ENCODE peak calls at places on chromosomes 4 and X, in seven cellular contexts. F is upper lobe of left lung, P is kidney, I is tibial nerve, Z is OCI-LY7, V is breast epithelium, E is pancreas. D is an unnamed sample.

GRCh38 chrX:54481751-54482150 is 14.3 kb downstream of the FGD1 start:
- DNase-seq in F (no peak), P (no peak), I (no peak), Z (peak), V (no peak), E (no peak), D (no peak)

GRCh38 chrX:72366746-72367145 is 61.0 kb upstream of the CITED1 start:
- DNase-seq in F (no peak), P (no peak), I (no peak), Z (no peak), V (no peak), E (no peak), D (no peak)

GRCh38 chr4:177375971-177376370 is 66.3 kb downstream of the AGA start:
- DNase-seq in F (no peak), P (no peak), I (no peak), Z (no peak), V (no peak), E (no peak), D (no peak)

GRCh38 chr4:110275871-110276270 is 77.5 kb upstream of the ELOVL6 start:
- DNase-seq in F (no peak), P (no peak), I (no peak), Z (no peak), V (no peak), E (no peak), D (no peak)

GRCh38 chr4:13966241-13967195 is 339.0 kb upstream of the BOD1L1 start:
- DNase-seq in F (no peak), P (no peak), I (no peak), Z (no peak), V (no peak), E (no peak), D (no peak)

GRCh38 chr4:40998680-40999358 is 215.5 kb downstream of the APBB2 start:
- DNase-seq in F (no peak), P (no peak), I (no peak), Z (peak), V (no peak), E (no peak), D (peak)

GRCh38 chrX:51802917-51803688 is 59.9 kb downstream of the GSPT2 start:
- DNase-seq in F (peak), P (no peak), I (no peak), Z (peak), V (no peak), E (no peak), D (peak)

GRCh38 chr4:87026795-87027495 is 92.1 kb downstream of the AFF1 start:
- DNase-seq in F (peak), P (no peak), I (no peak), Z (peak), V (no peak), E (no peak), D (no peak)

GRCh38 chr4:13700196-13701140 is 72.9 kb upstream of the BOD1L1 start:
- DNase-seq in F (no peak), P (no peak), I (no peak), Z (no peak), V (no peak), E (no peak), D (no peak)

GRCh38 chrX:131046596-131046995 is 11.6 kb upstream of the ARHGAP36 start:
- DNase-seq in F (no peak), P (no peak), I (no peak), Z (no peak), V (no peak), E (no peak), D (no peak)

GRCh38 chrX:71619193-71619592 is 882 bp upstream of the CXCR3 start:
- DNase-seq in F (no peak), P (no peak), I (no peak), Z (no peak), V (no peak), E (no peak), D (no peak)

GRCh38 chr4:15651682-15652081 is 3.5 kb downstream of the FBXL5 start:
- DNase-seq in F (no peak), P (no peak), I (no peak), Z (no peak), V (no peak), E (no peak), D (no peak)

GRCh38 chr4:149120331-149121014 is 678.3 kb upstream of the NR3C2 start:
- DNase-seq in F (no peak), P (no peak), I (no peak), Z (no peak), V (no peak), E (no peak), D (no peak)

GRCh38 chrX:68746988-68747387 is 81.8 kb upstream of the EFNB1 start:
- DNase-seq in F (peak), P (no peak), I (no peak), Z (no peak), V (no peak), E (no peak), D (no peak)

GRCh38 chrX:154329284-154329683 is 33.7 kb downstream of the TKTL1 start:
- DNase-seq in F (no peak), P (no peak), I (no peak), Z (no peak), V (no peak), E (no peak), D (no peak)

GRCh38 chrX:10545882-10546281 is 74.5 kb downstream of the MID1 start:
- DNase-seq in F (no peak), P (no peak), I (no peak), Z (no peak), V (no peak), E (no peak), D (no peak)

GRCh38 chrX:56557376-56557929 is 6.0 kb upstream of the UBQLN2 start:
- DNase-seq in F (no peak), P (no peak), I (no peak), Z (no peak), V (no peak), E (no peak), D (no peak)

GRCh38 chr4:6923507-6923906 is 13.9 kb downstream of the TBC1D14 start:
- DNase-seq in F (no peak), P (no peak), I (no peak), Z (no peak), V (no peak), E (no peak), D (no peak)

GRCh38 chr4:526189-526909 is 27.3 kb downstream of the PIGG start:
- DNase-seq in F (no peak), P (no peak), I (no peak), Z (no peak), V (no peak), E (no peak), D (no peak)

GRCh38 chr4:110268352-110268751 is 69.9 kb upstream of the ELOVL6 start:
- DNase-seq in F (no peak), P (no peak), I (no peak), Z (no peak), V (no peak), E (no peak), D (no peak)

GRCh38 chrX:19836337-19836736 is 51.1 kb downstream of the SH3KBP1 start:
- DNase-seq in F (no peak), P (no peak), I (no peak), Z (no peak), V (no peak), E (no peak), D (no peak)

DNA sequence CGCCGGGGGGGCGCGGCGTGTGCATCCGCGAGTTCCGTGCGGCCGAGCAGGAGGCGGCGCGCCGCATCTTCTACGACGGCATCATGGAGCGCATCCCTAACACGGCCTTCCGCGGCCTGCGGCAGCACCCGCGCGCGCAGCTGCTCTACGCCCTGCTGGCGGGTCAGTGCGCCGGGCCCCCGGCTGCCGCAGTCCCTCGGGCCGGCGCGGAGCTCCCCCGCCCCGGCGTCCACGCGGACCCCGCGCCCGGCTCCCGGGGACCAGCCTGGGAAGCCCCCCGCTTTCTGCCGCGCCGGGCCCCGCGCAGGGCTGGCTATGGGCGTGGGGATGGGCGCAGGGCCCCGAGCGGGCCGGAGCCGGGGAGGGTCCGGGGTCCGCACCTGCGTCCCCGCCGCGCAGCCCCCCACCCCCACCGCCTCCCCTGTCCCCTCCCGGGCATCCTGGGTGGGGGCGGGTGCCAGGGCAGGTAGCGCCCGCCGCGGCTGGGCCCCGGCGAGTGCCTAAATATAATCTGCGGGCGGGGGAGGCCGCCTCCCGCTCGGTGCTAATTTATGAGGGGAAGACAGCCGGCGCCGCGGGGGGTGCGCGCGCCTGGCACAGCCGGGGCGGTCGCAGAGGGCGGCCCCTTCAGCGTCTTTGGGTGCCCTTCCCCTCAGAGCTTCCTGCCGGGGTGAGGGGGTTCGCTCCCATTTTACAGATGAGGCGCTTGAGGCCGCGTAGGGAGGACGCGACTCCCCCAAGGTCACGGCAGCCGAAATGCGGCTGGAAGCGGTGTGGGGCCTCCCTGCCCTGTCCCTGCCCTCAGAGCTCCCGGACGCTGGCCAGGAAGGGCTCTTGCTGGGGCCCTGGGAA is 825 bp downstream of the NAT8L start:
- DNase-seq in F (no peak), P (peak), I (no peak), Z (no peak), V (no peak), E (peak), D (no peak)
- H3K4me3 ChIP-seq in F (peak), P (no peak), I (peak), Z (no peak), V (no peak), E (no peak), D (peak)

DNA sequence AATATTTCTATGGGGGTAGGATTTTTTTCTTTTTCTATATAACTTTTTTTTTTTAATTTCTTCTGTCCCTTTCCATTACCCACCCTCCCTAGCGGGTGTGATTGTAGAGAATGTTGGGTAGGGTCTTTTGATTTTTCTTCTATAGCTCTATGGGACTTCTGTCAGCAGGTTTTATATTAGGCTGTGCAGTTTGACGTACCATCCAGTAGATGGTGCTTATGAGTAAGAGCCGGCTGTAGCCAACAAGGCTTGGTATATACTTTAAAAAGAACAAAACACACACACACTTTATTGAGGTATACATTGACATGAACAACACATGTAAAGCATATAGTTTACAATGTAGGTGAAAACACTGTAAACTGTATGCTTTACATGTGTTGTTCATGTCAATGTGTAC is 247.9 kb upstream of the POF1B start:
- DNase-seq in F (no peak), P (no peak), I (no peak), Z (peak), V (no peak), E (no peak), D (no peak)
- TF ChIP-seq CTCF in F (no peak), P (no peak), I (no peak), Z (peak), V (no peak), E (no peak), D (peak)

GRCh38 chr4:123356914-123357313 is 39.7 kb upstream of the SPRY1 start:
- DNase-seq in F (no peak), P (no peak), I (no peak), Z (no peak), V (no peak), E (no peak), D (no peak)
- H3K4me3 ChIP-seq in F (no peak), P (no peak), I (no peak), Z (no peak), V (no peak), E (no peak), D (no peak)

DNA sequence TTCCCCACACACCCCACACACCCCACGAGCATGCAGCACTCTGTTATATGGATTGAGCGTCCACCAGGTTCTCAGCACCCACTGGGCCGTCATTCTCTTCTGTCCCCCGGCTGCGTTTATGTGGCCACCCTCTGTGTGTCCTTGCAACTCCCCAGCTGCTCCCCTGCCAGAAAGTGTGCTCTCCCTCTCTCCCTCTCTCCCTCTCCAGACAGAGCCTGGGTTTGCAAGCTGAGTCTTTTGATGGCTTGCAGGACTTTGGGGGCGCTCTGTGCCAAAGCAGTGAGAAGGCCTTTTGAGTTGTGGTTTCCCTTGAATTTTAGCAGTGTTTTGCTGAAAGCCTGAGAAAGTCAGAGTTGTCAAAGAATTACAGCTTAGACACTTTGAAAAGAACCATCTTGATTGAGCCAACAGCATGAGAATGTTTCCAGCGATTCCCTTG is 173.5 kb downstream of the DCLK2 start:
- DNase-seq in F (no peak), P (peak), I (no peak), Z (no peak), V (no peak), E (no peak), D (no peak)
- TF ChIP-seq CTCF in F (no peak), P (no peak), I (no peak), Z (no peak), V (no peak), E (no peak), D (no peak)

GRCh38 chrX:96372313-96373046 is 312.2 kb upstream of the DIAPH2 start:
- DNase-seq in F (no peak), P (no peak), I (no peak), Z (peak), V (no peak), E (no peak), D (peak)
- H3K4me3 ChIP-seq in F (no peak), P (no peak), I (no peak), Z (no peak), V (no peak), E (no peak), D (no peak)

GRCh38 chr4:154416183-154416543 is 75.4 kb downstream of the DCHS2 start:
- DNase-seq in F (no peak), P (no peak), I (no peak), Z (peak), V (no peak), E (no peak), D (no peak)
- TF ChIP-seq CTCF in F (no peak), P (no peak), I (no peak), Z (peak), V (no peak), E (no peak), D (peak)

GRCh38 chrX:125713633-125714032 is 394.0 kb downstream of the TEX13C start:
- DNase-seq in F (no peak), P (no peak), I (no peak), Z (no peak), V (no peak), E (no peak), D (no peak)
- H3K4me3 ChIP-seq in F (no peak), P (no peak), I (no peak), Z (no peak), V (no peak), E (no peak), D (no peak)

DNA sequence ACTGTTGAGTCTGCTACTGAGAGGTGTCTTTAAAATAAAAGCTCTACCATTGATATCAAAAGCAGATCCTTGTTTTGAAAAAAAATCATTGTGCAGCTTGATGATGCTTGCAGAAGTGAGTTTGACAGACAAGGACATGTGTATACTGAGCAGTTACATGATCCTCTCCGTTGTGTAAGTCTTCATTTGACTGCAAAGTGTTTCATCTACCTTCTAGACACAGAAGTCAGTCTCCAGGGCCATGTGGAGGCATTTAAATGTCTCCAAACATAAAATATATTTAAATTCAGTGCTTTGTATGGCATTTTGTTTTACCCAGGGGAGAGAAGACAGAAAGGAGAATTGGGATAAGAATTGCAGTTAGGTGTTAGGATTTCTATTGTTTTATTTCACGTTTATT is 107.8 kb upstream of the MYOZ2 start:
- DNase-seq in F (no peak), P (no peak), I (no peak), Z (no peak), V (no peak), E (no peak), D (no peak)
- TF ChIP-seq CTCF in F (no peak), P (no peak), I (no peak), Z (no peak), V (no peak), E (no peak), D (no peak)

GRCh38 chr4:26576171-26576829 is 7.6 kb upstream of the TBC1D19 start:
- DNase-seq in F (no peak), P (no peak), I (no peak), Z (no peak), V (no peak), E (no peak), D (no peak)
- H3K4me3 ChIP-seq in F (no peak), P (peak), I (no peak), Z (no peak), V (no peak), E (no peak), D (no peak)

GRCh38 chrX:108001218-108001814 is 19.1 kb upstream of the TEX13B start:
- DNase-seq in F (no peak), P (no peak), I (no peak), Z (peak), V (no peak), E (no peak), D (no peak)
- TF ChIP-seq CTCF in F (no peak), P (peak), I (peak), Z (peak), V (no peak), E (peak), D (peak)